ENCODE peak calls at places on chromosomes 12 and 14, in nine cellular contexts. F is dermis microvascular lymphatic vessel endothelial cell; H is skeletal muscle cell; N is stimulated activated CD4-positive, alpha-beta T cell treated with anti-CD3 and anti-CD28 coated beads, Interleukin-15, amount 100 ng/mL, for 48 hours; Y is Jurkat, Clone E6-1; I is IMR-90; C is upper lobe of right lung; Z is CMK; U is small intestine. L is an unnamed sample.

GRCh38 chr14:21978184-21978998 is 304.8 kb upstream of the OR4E1 start:
- DNase-seq in N (no peak), Y (peak), C (peak), H (no peak), I (peak), F (peak), Z (peak), U (peak), L (no peak)

GRCh38 chr12:1003600-1004271 is 12.7 kb downstream of the ERC1 start:
- DNase-seq in N (no peak), I (no peak), Z (no peak), F (no peak), C (no peak), U (no peak), H (no peak), Y (peak), L (no peak)

GRCh38 chr12:49367381-49368239 is at the start of gene SPATS2:
- DNase-seq in F (peak), C (peak), I (no peak), H (no peak), Y (no peak), Z (no peak), U (no peak), N (no peak), L (peak)

GRCh38 chr12:65533177-65533883 is 254.8 kb downstream of the MSRB3 start:
- DNase-seq in Y (peak), C (no peak), U (peak), I (peak), Z (no peak), F (peak), H (no peak), N (no peak), L (no peak)

GRCh38 chr14:26870722-26871121 is 272.9 kb upstream of the NOVA1 start:
- DNase-seq in I (no peak), F (no peak), U (no peak), C (no peak), H (no peak), N (no peak), Z (no peak), Y (no peak), L (no peak)

GRCh38 chr12:51311389-51311788 is 12.6 kb downstream of the BIN2 start:
- DNase-seq in U (no peak), Y (no peak), Z (no peak), F (no peak), C (no peak), N (no peak), I (no peak), H (no peak), L (no peak)

GRCh38 chr14:32534145-32534544 is 205.0 kb downstream of the AKAP6 start:
- DNase-seq in I (no peak), C (no peak), Z (no peak), H (no peak), N (no peak), F (no peak), U (no peak), Y (no peak), L (no peak)

GRCh38 chr12:131574397-131574775 is 136.5 kb upstream of the SFSWAP start:
- DNase-seq in U (no peak), I (no peak), C (no peak), H (no peak), Z (no peak), F (no peak), Y (no peak), N (no peak), L (no peak)

GRCh38 chr14:61089126-61089750 is 108.2 kb downstream of the SLC38A6 start:
- DNase-seq in F (no peak), Z (no peak), H (no peak), C (no peak), N (no peak), I (no peak), Y (no peak), U (no peak), L (no peak)

GRCh38 chr14:64198486-64198885 is 95.7 kb downstream of the ESR2 start:
- DNase-seq in N (no peak), Y (no peak), C (no peak), U (no peak), F (no peak), Z (no peak), H (no peak), I (no peak), L (no peak)

GRCh38 chr12:107400686-107401447 is 284.7 kb upstream of the PWP1 start:
- DNase-seq in H (peak), F (no peak), N (no peak), I (peak), Z (no peak), Y (no peak), C (no peak), U (peak), L (peak)

GRCh38 chr12:82505150-82505549 is 146.8 kb downstream of the METTL25 start:
- DNase-seq in F (no peak), H (no peak), I (no peak), C (no peak), Z (no peak), N (no peak), U (no peak), Y (no peak), L (no peak)

GRCh38 chr12:53383258-53383657 is 3.3 kb downstream of the SP1 start:
- DNase-seq in Z (no peak), I (no peak), H (no peak), U (no peak), F (no peak), N (no peak), Y (no peak), C (peak), L (no peak)

GRCh38 chr12:8078400-8078799 is 3.7 kb upstream of the NECAP1 start:
- DNase-seq in C (no peak), F (peak), Z (peak), Y (peak), I (peak), H (peak), N (no peak), U (peak), L (peak)

GRCh38 chr12:124501827-124502226 is 65.6 kb downstream of the NCOR2 start:
- DNase-seq in H (no peak), Y (no peak), C (no peak), F (no peak), I (no peak), Z (no peak), N (no peak), U (no peak), L (no peak)

GRCh38 chr12:117352260-117352659 is 9.2 kb downstream of the NOS1 start:
- DNase-seq in C (no peak), F (no peak), Z (no peak), I (no peak), U (no peak), N (no peak), H (no peak), Y (no peak), L (no peak)

GRCh38 chr14:96039633-96040311 is 610 bp downstream of the C14orf132 start:
- DNase-seq in H (no peak), U (no peak), Y (no peak), N (no peak), I (peak), C (peak), Z (no peak), F (no peak), L (peak)

GRCh38 chr12:64180951-64181350 is 41.1 kb downstream of the KICS2 start:
- DNase-seq in H (no peak), I (peak), Y (no peak), N (no peak), Z (no peak), C (no peak), U (no peak), F (peak), L (peak)

GRCh38 chr12:51911788-51912711 is 4.7 kb downstream of the ACVRL1 start:
- DNase-seq in Z (no peak), N (no peak), U (no peak), F (peak), I (peak), H (no peak), C (peak), Y (no peak), L (peak)

GRCh38 chr14:74290415-74290814 is 12.3 kb downstream of the ABCD4 start:
- DNase-seq in H (no peak), I (peak), U (no peak), F (peak), Z (no peak), Y (peak), C (no peak), N (no peak), L (no peak)

GRCh38 chr14:103593577-103593976 is 30.8 kb downstream of the COA8 start:
- DNase-seq in Z (no peak), C (no peak), F (peak), N (no peak), H (no peak), I (no peak), U (peak), Y (no peak), L (no peak)

GRCh38 chr12:42281281-42281680 is 43.2 kb upstream of the YAF2 start:
- DNase-seq in N (no peak), H (no peak), F (no peak), U (no peak), I (no peak), C (no peak), Y (no peak), Z (no peak), L (no peak)

GRCh38 chr12:75823475-75823874 is 208.1 kb downstream of the PHLDA1 start:
- DNase-seq in H (no peak), C (no peak), I (no peak), U (no peak), Y (no peak), N (no peak), Z (no peak), F (no peak), L (no peak)

GRCh38 chr12:27821259-27821973 is 41.4 kb upstream of the MANSC4 start:
- DNase-seq in H (peak), Y (peak), N (no peak), F (peak), C (no peak), U (peak), Z (peak), I (peak), L (peak)

GRCh38 chr12:115341442-115341841 is 657.5 kb upstream of the TBX3 start:
- DNase-seq in I (peak), Z (no peak), F (peak), C (no peak), Y (no peak), H (peak), N (no peak), U (no peak), L (peak)

GRCh38 chr12:64699504-64700115 is 59.6 kb downstream of the GNS start:
- DNase-seq in Y (no peak), I (no peak), N (no peak), F (no peak), Z (no peak), C (peak), H (no peak), U (no peak), L (no peak)

L was measured in MG63.